ENCODE peak calls at places on chromosomes 4 and X, in ten cellular contexts. L, G, A, Y, B, Q, V, W, K and E are unnamed samples. For H3K36me3, the result is how much of the 10 kb centered on the place peaks cover.

GRCh38 chr4:108143515-108143914 is 25.2 kb downstream of the LEF1 start:
- DNase-seq in L (no peak), G (no peak), A (no peak), Y (no peak), B (no peak), Q (no peak), V (no peak), W (no peak), K (no peak), E (no peak)

GRCh38 chr4:54784188-54784671 is 126.5 kb downstream of the KIT start:
- DNase-seq in L (peak), G (peak), A (peak), Y (no peak), B (peak), Q (no peak), V (peak), W (peak), K (peak), E (peak)

GRCh38 chrX:140501940-140502468 is 2.9 kb downstream of the SOX3 start:
- DNase-seq in L (no peak), G (no peak), A (no peak), Y (no peak), B (no peak), Q (no peak), V (no peak), W (no peak), K (no peak), E (no peak)

GRCh38 chr4:8910100-8910821 is 38.6 kb upstream of the HMX1 start:
- DNase-seq in L (no peak), G (no peak), A (peak), Y (no peak), B (peak), Q (no peak), V (peak), W (no peak), K (no peak), E (peak)

GRCh38 chrX:48781705-48782104 is 4.7 kb upstream of the GATA1 start:
- DNase-seq in L (no peak), G (no peak), A (no peak), Y (no peak), B (no peak), Q (no peak), V (no peak), W (no peak), K (no peak), E (no peak)

GRCh38 chrX:123263246-123263757 is 79.2 kb downstream of the GRIA3 start:
- DNase-seq in L (no peak), G (peak), A (no peak), Y (no peak), B (no peak), Q (no peak), V (no peak), W (no peak), K (no peak), E (no peak)

GRCh38 chr4:15436515-15436914 is 8.7 kb downstream of the C1QTNF7 start:
- DNase-seq in L (peak), G (no peak), A (no peak), Y (peak), B (no peak), Q (no peak), V (no peak), W (peak), K (peak), E (no peak)

GRCh38 chrX:133638285-133638684 is 223.0 kb upstream of the GPC4 start:
- DNase-seq in L (no peak), G (no peak), A (no peak), Y (peak), B (no peak), Q (no peak), V (no peak), W (peak), K (peak), E (no peak)

GRCh38 chrX:150704030-150704613 is 10.9 kb downstream of the MTMR1 start:
- DNase-seq in L (peak), G (no peak), A (no peak), Y (peak), B (no peak), Q (no peak), V (no peak), W (peak), K (peak), E (no peak)

GRCh38 chrX:131828482-131828881 is 194.6 kb upstream of the STK26 start:
- DNase-seq in L (no peak), G (peak), A (no peak), Y (no peak), B (no peak), Q (no peak), V (no peak), W (no peak), K (no peak), E (no peak)
- H3K27ac ChIP-seq in L (no peak), G (no peak), A (no peak), Y (no peak), B (no peak), Q (no peak), V (no peak), W (no peak), K (no peak), E (no peak)

GRCh38 chr4:77782102-77782835 is 36.9 kb downstream of the CNOT6L start:
- DNase-seq in L (no peak), G (no peak), A (no peak), Y (no peak), B (no peak), Q (no peak), V (no peak), W (no peak), K (no peak), E (no peak)

GRCh38 chr4:77785669-77786068 is 33.5 kb downstream of the CNOT6L start:
- DNase-seq in L (no peak), G (no peak), A (no peak), Y (no peak), B (no peak), Q (no peak), V (no peak), W (no peak), K (no peak), E (no peak)

GRCh38 chr4:77783881-77784280 is 35.3 kb downstream of the CNOT6L start:
- DNase-seq in L (no peak), G (no peak), A (no peak), Y (no peak), B (no peak), Q (no peak), V (no peak), W (no peak), K (no peak), E (no peak)

GRCh38 chr4:77788990-77789389 is 30.2 kb downstream of the CNOT6L start:
- DNase-seq in L (no peak), G (no peak), A (no peak), Y (no peak), B (no peak), Q (no peak), V (no peak), W (no peak), K (no peak), E (no peak)

DNA sequence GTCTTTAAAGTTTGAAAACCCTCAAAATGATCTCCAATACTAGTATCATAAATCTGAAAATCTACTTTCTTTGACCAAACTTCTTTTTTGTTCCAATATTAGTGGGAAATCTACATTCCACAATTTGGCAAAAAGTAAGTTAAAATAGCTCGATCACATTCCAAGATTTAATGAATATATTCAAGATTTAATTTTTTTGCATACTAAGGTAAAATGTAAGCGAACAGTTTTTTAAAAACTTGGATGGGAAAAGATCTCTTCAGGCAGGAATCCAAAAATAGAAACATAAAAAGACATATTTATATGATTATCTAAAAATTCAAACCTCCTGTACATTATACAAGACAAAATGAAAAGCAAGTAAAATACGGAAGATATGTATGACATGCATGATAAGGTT is 31.2 kb downstream of the CNOT6L start:
- DNase-seq in L (no peak), G (no peak), A (no peak), Y (no peak), B (no peak), Q (no peak), V (no peak), W (no peak), K (no peak), E (no peak)
- H3K36me3 ChIP-seq in L (under half), G (under half), A (under half), Y (under half), B (under half), Q (under half), V (under half), W (under half), K (under half), E (under half)

GRCh38 chr4:72286185-72286584 is 254.4 kb downstream of the NPFFR2 start:
- DNase-seq in L (peak), G (peak), A (no peak), Y (peak), B (no peak), Q (no peak), V (no peak), W (peak), K (peak), E (no peak)

GRCh38 chr4:72280252-72280651 is 248.5 kb downstream of the NPFFR2 start:
- DNase-seq in L (no peak), G (no peak), A (no peak), Y (no peak), B (no peak), Q (no peak), V (no peak), W (no peak), K (no peak), E (no peak)

GRCh38 chr4:72283357-72283756 is 251.6 kb downstream of the NPFFR2 start:
- DNase-seq in L (no peak), G (no peak), A (no peak), Y (peak), B (no peak), Q (no peak), V (no peak), W (no peak), K (no peak), E (no peak)
- TF ChIP-seq CTCF in L (no peak), G (no peak), A (no peak), Y (peak), B (no peak), Q (no peak), V (no peak), W (no peak), K (no peak), E (no peak)

DNA sequence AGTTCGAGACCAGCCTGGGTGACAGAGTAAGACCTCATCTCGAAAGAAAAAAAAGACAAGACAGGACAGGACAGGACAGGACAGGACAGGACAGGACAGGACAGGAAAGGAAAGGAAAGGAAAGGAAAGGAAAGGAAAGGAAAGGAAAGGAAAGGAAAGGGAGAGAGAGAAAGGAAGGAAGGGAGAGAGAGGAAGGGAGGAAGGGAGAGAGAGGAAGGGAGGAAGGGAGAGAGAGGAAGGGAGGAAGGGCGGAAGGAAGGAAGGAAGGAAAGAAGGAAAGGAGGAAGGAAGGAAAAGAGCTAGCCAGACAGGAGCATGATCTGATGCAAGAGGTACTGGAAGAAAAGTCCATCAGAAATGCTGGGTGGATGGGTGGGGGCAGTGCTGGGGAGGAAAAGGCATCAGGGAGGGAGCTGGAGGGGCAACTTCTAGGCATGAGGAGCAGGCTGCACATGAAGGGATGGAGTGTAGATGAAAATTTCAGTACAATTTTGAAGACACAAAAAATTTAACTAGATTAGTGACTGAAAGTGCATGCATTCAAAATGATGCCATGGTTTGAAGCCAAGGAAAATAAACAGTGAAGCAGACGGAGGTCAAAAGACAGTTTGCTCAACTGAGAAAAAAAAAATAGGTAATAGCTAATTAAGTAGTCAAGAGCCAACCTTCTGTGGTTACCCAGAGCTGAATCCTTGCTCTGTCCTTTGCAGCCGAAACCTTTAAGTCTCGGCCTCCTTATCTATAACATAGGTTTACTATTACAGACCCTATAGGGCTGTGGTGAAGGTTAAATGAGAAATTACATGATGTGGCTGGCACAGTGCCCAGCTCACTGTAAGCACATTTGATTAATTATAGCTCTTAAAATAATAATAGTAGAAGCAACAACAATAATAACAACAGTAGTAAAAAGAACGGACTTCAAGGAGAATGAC is 59.9 kb downstream of the ZNF827 start:
- DNase-seq in L (peak), G (no peak), A (no peak), Y (no peak), B (no peak), Q (no peak), V (no peak), W (peak), K (peak), E (no peak)
- H3K27ac ChIP-seq in L (no peak), G (no peak), A (peak), Y (no peak), B (peak), Q (no peak), V (peak), W (no peak), K (no peak), E (no peak)

GRCh38 chrX:78111140-78111931 is 7.3 kb downstream of the PGK1 start:
- DNase-seq in L (no peak), G (no peak), A (no peak), Y (no peak), B (no peak), Q (no peak), V (no peak), W (no peak), K (no peak), E (no peak)
- H3K36me3 ChIP-seq in L (under half), G (under half), A (under half), Y (half or more), B (under half), Q (half or more), V (under half), W (under half), K (under half), E (under half)

GRCh38 chr4:85964298-85964697 is 395.6 kb downstream of the MAPK10 start:
- DNase-seq in L (no peak), G (no peak), A (no peak), Y (no peak), B (no peak), Q (no peak), V (no peak), W (no peak), K (peak), E (no peak)
- TF ChIP-seq CTCF in L (no peak), G (no peak), A (no peak), Y (peak), B (no peak), Q (no peak), V (no peak), W (no peak), K (peak), E (no peak)